ENCODE peak calls at places on chromosome 6, in nine cellular contexts. One of them, this sample, is unnamed.

GRCh38 chr6:120378582-120379220 is 955.6 kb downstream of the TBC1D32 start:
- DNase-seq in CD4-positive, CD25-positive, alpha-beta regulatory T cell: peak
- DNase-seq in prostate gland: no peak
- DNase-seq in neural progenitor cell: peak
- DNase-seq in BJ: no peak
- DNase-seq in skeletal muscle cell: no peak
- DNase-seq in ovary: no peak
- DNase-seq in neuronal stem cell: no peak
- DNase-seq in astrocyte of the cerebellum: peak
- DNase-seq in this sample: no peak

GRCh38 chr6:4895971-4896370 is 107.9 kb downstream of the RPP40 start:
- DNase-seq in skeletal muscle cell: no peak
- DNase-seq in neural progenitor cell: peak
- DNase-seq in neuronal stem cell: no peak
- DNase-seq in BJ: no peak
- DNase-seq in ovary: no peak
- DNase-seq in prostate gland: no peak
- DNase-seq in CD4-positive, CD25-positive, alpha-beta regulatory T cell: no peak
- DNase-seq in astrocyte of the cerebellum: no peak
- DNase-seq in this sample: no peak

GRCh38 chr6:116528163-116528562 is 16.7 kb downstream of the CALHM5 start:
- DNase-seq in neuronal stem cell: no peak
- DNase-seq in CD4-positive, CD25-positive, alpha-beta regulatory T cell: no peak
- DNase-seq in skeletal muscle cell: no peak
- DNase-seq in BJ: no peak
- DNase-seq in astrocyte of the cerebellum: no peak
- DNase-seq in ovary: no peak
- DNase-seq in prostate gland: no peak
- DNase-seq in neural progenitor cell: no peak
- DNase-seq in this sample: no peak

GRCh38 chr6:90044833-90045337 is 150.6 kb downstream of the GJA10 start:
- DNase-seq in neuronal stem cell: no peak
- DNase-seq in astrocyte of the cerebellum: peak
- DNase-seq in prostate gland: no peak
- DNase-seq in ovary: no peak
- DNase-seq in neural progenitor cell: no peak
- DNase-seq in BJ: peak
- DNase-seq in CD4-positive, CD25-positive, alpha-beta regulatory T cell: no peak
- DNase-seq in skeletal muscle cell: no peak
- DNase-seq in this sample: no peak

GRCh38 chr6:105038259-105038658 is 81.4 kb downstream of the LIN28B start:
- DNase-seq in ovary: peak
- DNase-seq in skeletal muscle cell: no peak
- DNase-seq in astrocyte of the cerebellum: no peak
- DNase-seq in neural progenitor cell: peak
- DNase-seq in neuronal stem cell: no peak
- DNase-seq in prostate gland: no peak
- DNase-seq in BJ: no peak
- DNase-seq in CD4-positive, CD25-positive, alpha-beta regulatory T cell: no peak
- DNase-seq in this sample: no peak

GRCh38 chr6:56766806-56767178 is 124.1 kb upstream of the DST start:
- DNase-seq in CD4-positive, CD25-positive, alpha-beta regulatory T cell: no peak
- DNase-seq in neural progenitor cell: no peak
- DNase-seq in prostate gland: no peak
- DNase-seq in ovary: no peak
- DNase-seq in skeletal muscle cell: peak
- DNase-seq in neuronal stem cell: no peak
- DNase-seq in astrocyte of the cerebellum: no peak
- DNase-seq in BJ: peak
- DNase-seq in this sample: peak

GRCh38 chr6:96907498-96907897 is 9.8 kb upstream of the NDUFAF4 start:
- DNase-seq in ovary: no peak
- DNase-seq in neural progenitor cell: no peak
- DNase-seq in BJ: no peak
- DNase-seq in prostate gland: no peak
- DNase-seq in astrocyte of the cerebellum: no peak
- DNase-seq in skeletal muscle cell: peak
- DNase-seq in CD4-positive, CD25-positive, alpha-beta regulatory T cell: peak
- DNase-seq in neuronal stem cell: no peak
- DNase-seq in this sample: no peak

GRCh38 chr6:162856885-162857284 is 129.1 kb downstream of the PACRG start:
- DNase-seq in astrocyte of the cerebellum: peak
- DNase-seq in skeletal muscle cell: peak
- DNase-seq in ovary: no peak
- DNase-seq in neural progenitor cell: peak
- DNase-seq in neuronal stem cell: peak
- DNase-seq in BJ: peak
- DNase-seq in CD4-positive, CD25-positive, alpha-beta regulatory T cell: no peak
- DNase-seq in prostate gland: peak
- DNase-seq in this sample: peak

GRCh38 chr6:45116714-45117410 is 211.3 kb upstream of the RUNX2 start:
- DNase-seq in prostate gland: no peak
- DNase-seq in neural progenitor cell: no peak
- DNase-seq in astrocyte of the cerebellum: peak
- DNase-seq in neuronal stem cell: no peak
- DNase-seq in skeletal muscle cell: peak
- DNase-seq in CD4-positive, CD25-positive, alpha-beta regulatory T cell: peak
- DNase-seq in ovary: no peak
- DNase-seq in BJ: peak
- DNase-seq in this sample: peak

GRCh38 chr6:73898599-73898998 is 202.6 kb downstream of the CD109 start:
- DNase-seq in skeletal muscle cell: no peak
- DNase-seq in prostate gland: no peak
- DNase-seq in neuronal stem cell: no peak
- DNase-seq in ovary: no peak
- DNase-seq in neural progenitor cell: peak
- DNase-seq in CD4-positive, CD25-positive, alpha-beta regulatory T cell: no peak
- DNase-seq in astrocyte of the cerebellum: no peak
- DNase-seq in BJ: no peak
- DNase-seq in this sample: no peak

GRCh38 chr6:31057426-31058003 is 47.2 kb downstream of the MUC22 start:
- DNase-seq in CD4-positive, CD25-positive, alpha-beta regulatory T cell: no peak
- DNase-seq in prostate gland: no peak
- DNase-seq in neuronal stem cell: peak
- DNase-seq in neural progenitor cell: peak
- DNase-seq in ovary: no peak
- DNase-seq in skeletal muscle cell: no peak
- DNase-seq in BJ: no peak
- DNase-seq in astrocyte of the cerebellum: peak
- DNase-seq in this sample: no peak

GRCh38 chr6:14848019-14848418 is 397.9 kb upstream of the JARID2 start:
- DNase-seq in prostate gland: no peak
- DNase-seq in ovary: no peak
- DNase-seq in neuronal stem cell: no peak
- DNase-seq in neural progenitor cell: no peak
- DNase-seq in astrocyte of the cerebellum: no peak
- DNase-seq in BJ: peak
- DNase-seq in CD4-positive, CD25-positive, alpha-beta regulatory T cell: no peak
- DNase-seq in skeletal muscle cell: no peak
- DNase-seq in this sample: no peak

GRCh38 chr6:21636876-21637275 is 43.3 kb downstream of the SOX4 start:
- DNase-seq in BJ: no peak
- DNase-seq in neural progenitor cell: no peak
- DNase-seq in CD4-positive, CD25-positive, alpha-beta regulatory T cell: no peak
- DNase-seq in skeletal muscle cell: no peak
- DNase-seq in neuronal stem cell: no peak
- DNase-seq in astrocyte of the cerebellum: no peak
- DNase-seq in ovary: no peak
- DNase-seq in prostate gland: no peak
- DNase-seq in this sample: peak

GRCh38 chr6:157579467-157580031 is 198.6 kb downstream of the ZDHHC14 start:
- DNase-seq in skeletal muscle cell: no peak
- DNase-seq in ovary: no peak
- DNase-seq in prostate gland: peak
- DNase-seq in astrocyte of the cerebellum: no peak
- DNase-seq in CD4-positive, CD25-positive, alpha-beta regulatory T cell: no peak
- DNase-seq in neuronal stem cell: no peak
- DNase-seq in neural progenitor cell: no peak
- DNase-seq in BJ: no peak
- DNase-seq in this sample: no peak

GRCh38 chr6:139474145-139475108 is 100.0 kb upstream of the CITED2 start:
- DNase-seq in prostate gland: no peak
- DNase-seq in skeletal muscle cell: no peak
- DNase-seq in ovary: peak
- DNase-seq in CD4-positive, CD25-positive, alpha-beta regulatory T cell: no peak
- DNase-seq in neuronal stem cell: no peak
- DNase-seq in neural progenitor cell: peak
- DNase-seq in BJ: no peak
- DNase-seq in astrocyte of the cerebellum: no peak
- DNase-seq in this sample: no peak

GRCh38 chr6:14802761-14803160 is 443.1 kb upstream of the JARID2 start:
- DNase-seq in CD4-positive, CD25-positive, alpha-beta regulatory T cell: no peak
- DNase-seq in neuronal stem cell: no peak
- DNase-seq in neural progenitor cell: no peak
- DNase-seq in prostate gland: no peak
- DNase-seq in skeletal muscle cell: no peak
- DNase-seq in BJ: no peak
- DNase-seq in ovary: no peak
- DNase-seq in astrocyte of the cerebellum: no peak
- DNase-seq in this sample: no peak

GRCh38 chr6:119966484-119966883 is 616.9 kb upstream of the MAN1A1 start:
- DNase-seq in ovary: no peak
- DNase-seq in neuronal stem cell: no peak
- DNase-seq in prostate gland: no peak
- DNase-seq in neural progenitor cell: peak
- DNase-seq in astrocyte of the cerebellum: no peak
- DNase-seq in CD4-positive, CD25-positive, alpha-beta regulatory T cell: peak
- DNase-seq in BJ: no peak
- DNase-seq in skeletal muscle cell: no peak
- DNase-seq in this sample: no peak

GRCh38 chr6:169028343-169028742 is 225.3 kb downstream of the THBS2 start:
- DNase-seq in prostate gland: no peak
- DNase-seq in BJ: no peak
- DNase-seq in CD4-positive, CD25-positive, alpha-beta regulatory T cell: no peak
- DNase-seq in astrocyte of the cerebellum: no peak
- DNase-seq in neuronal stem cell: no peak
- DNase-seq in neural progenitor cell: no peak
- DNase-seq in ovary: no peak
- DNase-seq in skeletal muscle cell: no peak
- DNase-seq in this sample: no peak

DNA sequence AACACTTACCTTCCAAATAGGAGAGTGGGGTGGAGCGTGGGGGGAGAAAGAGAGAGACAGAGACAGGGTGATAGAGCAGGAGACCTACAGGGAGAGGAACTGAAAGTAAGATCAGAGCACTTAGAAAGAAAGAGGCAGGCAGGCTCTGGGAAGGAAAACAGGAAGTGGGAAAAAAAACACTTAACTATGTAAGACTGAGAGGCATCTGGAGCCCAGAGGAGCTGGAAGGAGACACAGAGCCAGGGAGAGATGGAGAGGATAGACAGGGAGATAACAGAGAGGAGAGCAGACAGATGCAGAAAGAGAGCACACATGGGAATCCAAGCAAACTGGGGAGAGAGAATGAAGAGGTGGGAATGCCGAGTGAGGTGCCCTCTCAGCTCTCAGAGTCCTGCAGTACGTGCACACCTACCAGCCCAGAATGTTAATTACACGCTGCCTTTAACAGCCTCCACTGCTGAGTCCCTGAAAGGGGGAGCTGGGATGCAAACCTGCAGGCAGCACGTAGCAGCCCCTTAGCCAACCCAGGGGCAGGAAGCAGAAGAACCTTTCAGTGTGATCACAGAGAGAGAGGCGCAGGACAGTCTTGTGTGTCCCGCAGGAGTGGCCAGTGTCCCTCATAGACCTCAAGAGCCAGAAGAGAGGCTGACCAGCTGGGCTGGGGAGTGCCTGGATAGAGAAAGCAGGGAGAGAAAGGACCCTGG is 132.7 kb upstream of the LRFN2 start:
- DNase-seq in CD4-positive, CD25-positive, alpha-beta regulatory T cell: no peak
- DNase-seq in BJ: peak
- DNase-seq in neuronal stem cell: no peak
- DNase-seq in skeletal muscle cell: peak
- DNase-seq in prostate gland: no peak
- DNase-seq in astrocyte of the cerebellum: peak
- DNase-seq in ovary: peak
- DNase-seq in neural progenitor cell: peak
- DNase-seq in this sample: peak
- H3K4me3 ChIP-seq in CD4-positive, CD25-positive, alpha-beta regulatory T cell: no peak
- H3K4me3 ChIP-seq in BJ: no peak
- H3K4me3 ChIP-seq in neuronal stem cell: no peak
- H3K4me3 ChIP-seq in skeletal muscle cell: no peak
- H3K4me3 ChIP-seq in prostate gland: no peak
- H3K4me3 ChIP-seq in astrocyte of the cerebellum: no peak
- H3K4me3 ChIP-seq in ovary: no peak
- H3K4me3 ChIP-seq in neural progenitor cell: no peak
- H3K4me3 ChIP-seq in this sample: peak

DNA sequence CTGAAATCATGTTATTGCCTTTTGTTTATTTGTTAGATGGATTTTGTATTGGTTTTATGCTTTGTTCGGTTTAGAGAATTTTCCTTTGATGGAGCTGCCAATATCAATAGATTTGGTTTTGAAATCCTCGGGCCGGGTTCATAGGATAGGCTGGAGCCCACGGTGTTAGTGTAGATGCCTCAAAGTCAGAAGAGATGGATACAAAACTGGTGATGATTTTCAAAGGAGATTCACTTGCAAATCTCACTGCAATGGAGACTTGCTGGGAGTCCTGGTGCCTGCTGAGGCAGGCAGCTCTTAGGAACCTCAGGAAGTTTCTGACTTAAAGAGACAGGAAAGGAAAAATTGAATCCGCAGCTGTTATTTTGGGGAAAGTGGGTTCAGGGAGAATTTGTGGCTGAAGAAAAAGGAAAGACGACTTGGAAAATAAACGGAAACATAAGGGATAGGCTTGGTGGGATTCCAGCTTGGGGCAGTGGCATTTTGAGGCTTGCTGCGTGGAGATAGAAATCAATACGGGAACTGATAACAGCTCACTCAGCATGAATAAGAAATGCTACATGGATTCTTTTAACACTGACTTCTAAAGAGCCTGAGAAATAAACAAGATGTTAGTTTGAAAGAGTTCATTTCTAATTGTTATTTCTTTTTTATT is 241.6 kb downstream of the PHACTR1 start:
- DNase-seq in prostate gland: no peak
- DNase-seq in BJ: no peak
- DNase-seq in neural progenitor cell: no peak
- DNase-seq in astrocyte of the cerebellum: no peak
- DNase-seq in CD4-positive, CD25-positive, alpha-beta regulatory T cell: no peak
- DNase-seq in neuronal stem cell: no peak
- DNase-seq in ovary: no peak
- DNase-seq in skeletal muscle cell: no peak
- DNase-seq in this sample: no peak
- H3K4me3 ChIP-seq in prostate gland: peak
- H3K4me3 ChIP-seq in BJ: peak
- H3K4me3 ChIP-seq in neural progenitor cell: peak
- H3K4me3 ChIP-seq in astrocyte of the cerebellum: peak
- H3K4me3 ChIP-seq in CD4-positive, CD25-positive, alpha-beta regulatory T cell: peak
- H3K4me3 ChIP-seq in neuronal stem cell: no peak
- H3K4me3 ChIP-seq in ovary: peak
- H3K4me3 ChIP-seq in skeletal muscle cell: peak
- H3K4me3 ChIP-seq in this sample: peak

GRCh38 chr6:6004147-6004995 is 2.4 kb downstream of the NRN1 start:
- DNase-seq in neuronal stem cell: no peak
- DNase-seq in CD4-positive, CD25-positive, alpha-beta regulatory T cell: no peak
- DNase-seq in prostate gland: no peak
- DNase-seq in skeletal muscle cell: no peak
- DNase-seq in neural progenitor cell: peak
- DNase-seq in ovary: no peak
- DNase-seq in BJ: no peak
- DNase-seq in astrocyte of the cerebellum: no peak
- DNase-seq in this sample: no peak
- H3K4me3 ChIP-seq in neuronal stem cell: peak
- H3K4me3 ChIP-seq in CD4-positive, CD25-positive, alpha-beta regulatory T cell: peak
- H3K4me3 ChIP-seq in prostate gland: no peak
- H3K4me3 ChIP-seq in skeletal muscle cell: peak
- H3K4me3 ChIP-seq in neural progenitor cell: peak
- H3K4me3 ChIP-seq in ovary: peak
- H3K4me3 ChIP-seq in BJ: peak
- H3K4me3 ChIP-seq in astrocyte of the cerebellum: peak
- H3K4me3 ChIP-seq in this sample: peak

GRCh38 chr6:148514091-148514850 is 171.6 kb downstream of the SASH1 start:
- DNase-seq in neuronal stem cell: no peak
- DNase-seq in BJ: no peak
- DNase-seq in prostate gland: no peak
- DNase-seq in neural progenitor cell: no peak
- DNase-seq in skeletal muscle cell: no peak
- DNase-seq in ovary: no peak
- DNase-seq in CD4-positive, CD25-positive, alpha-beta regulatory T cell: no peak
- DNase-seq in astrocyte of the cerebellum: no peak
- DNase-seq in this sample: no peak
- H3K4me3 ChIP-seq in neuronal stem cell: no peak
- H3K4me3 ChIP-seq in BJ: peak
- H3K4me3 ChIP-seq in prostate gland: no peak
- H3K4me3 ChIP-seq in neural progenitor cell: no peak
- H3K4me3 ChIP-seq in skeletal muscle cell: no peak
- H3K4me3 ChIP-seq in ovary: no peak
- H3K4me3 ChIP-seq in CD4-positive, CD25-positive, alpha-beta regulatory T cell: no peak
- H3K4me3 ChIP-seq in astrocyte of the cerebellum: no peak
- H3K4me3 ChIP-seq in this sample: no peak